ENCODE peak calls at places on chromosomes 11 and 22, in five cellular contexts. O is CD4-positive, alpha-beta memory T cell; Y is NCI-H526 treated with DMSO at 0.1 percent for 48 hours; W is substantia nigra; E is fibroblast of lung. D is an unnamed sample.

GRCh38 chr11:34706709-34707461 is 86.0 kb downstream of the EHF start:
- DNase-seq in E (no peak), O (no peak), W (no peak), Y (no peak), D (no peak)

GRCh38 chr22:40179535-40179934 is 1.8 kb downstream of the TNRC6B start:
- DNase-seq in E (no peak), Y (no peak), W (no peak), O (no peak), D (no peak)

GRCh38 chr11:536841-537621 is at the start of gene LRRC56:
- DNase-seq in O (peak), Y (peak), W (no peak), E (peak), D (no peak)

GRCh38 chr11:78408619-78409018 is 9.0 kb downstream of the GAB2 start:
- DNase-seq in O (no peak), Y (no peak), W (no peak), E (no peak), D (no peak)

GRCh38 chr22:36201630-36202312 is at the start of gene APOL4:
- DNase-seq in E (peak), W (no peak), Y (no peak), O (no peak), D (no peak)

GRCh38 chr11:108788565-108789199 is 123.8 kb downstream of the DDX10 start:
- DNase-seq in Y (peak), E (peak), W (no peak), O (no peak), D (no peak)

GRCh38 chr11:20049231-20049630 is 111.0 kb downstream of the DBX1 start:
- DNase-seq in Y (no peak), W (no peak), O (no peak), E (no peak), D (no peak)

GRCh38 chr11:111443640-111444039 is 64.6 kb upstream of the POU2AF1 start:
- DNase-seq in O (no peak), W (no peak), E (no peak), Y (peak), D (no peak)

GRCh38 chr11:12675951-12676711 is 1.9 kb downstream of the TEAD1 start:
- DNase-seq in E (peak), Y (no peak), W (no peak), O (no peak), D (no peak)

GRCh38 chr22:19429950-19430889 is 1.3 kb downstream of the HIRA start:
- DNase-seq in O (peak), W (no peak), Y (no peak), E (peak), D (peak)

GRCh38 chr11:128720522-128720985 is 26.7 kb downstream of the FLI1 start:
- DNase-seq in O (peak), W (no peak), Y (peak), E (no peak), D (no peak)

GRCh38 chr11:33125611-33126010 is 35.7 kb downstream of the CSTF3 start:
- DNase-seq in E (no peak), Y (no peak), W (no peak), O (no peak), D (no peak)